ENCODE peak calls at places on chromosomes 3 and 15, in eight cellular contexts. J, O, I, G, E, P, R and T are unnamed samples. For H3K4me1, the result is how much of the 10 kb centered on the place peaks cover.

GRCh38 chr3:101873619-101874018 is 24.3 kb downstream of the NFKBIZ start:
- DNase-seq in J (no peak), E (peak), G (no peak), P (no peak), O (no peak), R (no peak), I (no peak), T (no peak)

GRCh38 chr3:150609988-150610387 is 6.9 kb downstream of the SELENOT start:
- DNase-seq in G (no peak), O (no peak), R (no peak), J (no peak), E (no peak), I (no peak), P (no peak), T (no peak)

GRCh38 chr3:73786346-73786807 is 161.6 kb upstream of the PDZRN3 start:
- DNase-seq in R (peak), I (no peak), P (no peak), G (no peak), O (no peak), J (peak), E (peak), T (peak)

GRCh38 chr3:171061749-171062148 is 35.2 kb upstream of the SLC2A2 start:
- DNase-seq in P (no peak), G (no peak), I (no peak), R (no peak), E (no peak), O (no peak), J (no peak), T (no peak)

GRCh38 chr3:140205598-140205997 is 270.6 kb downstream of the CLSTN2 start:
- DNase-seq in P (no peak), O (no peak), E (no peak), R (no peak), J (no peak), I (peak), G (no peak), T (no peak)

GRCh38 chr15:81146006-81146405 is 11.9 kb downstream of the CFAP161 start:
- DNase-seq in P (no peak), O (no peak), R (no peak), I (no peak), J (no peak), G (no peak), E (peak), T (no peak)

GRCh38 chr3:106065831-106066230 is 197.0 kb upstream of the CBLB start:
- DNase-seq in I (no peak), J (no peak), P (no peak), R (no peak), O (no peak), E (no peak), G (no peak), T (no peak)

GRCh38 chr3:6351752-6352151 is 509.2 kb upstream of the GRM7 start:
- DNase-seq in G (no peak), I (no peak), P (no peak), R (no peak), O (no peak), E (no peak), J (no peak), T (no peak)

GRCh38 chr3:153138267-153139210 is 23.5 kb upstream of the RAP2B start:
- DNase-seq in I (peak), P (peak), G (peak), R (peak), O (no peak), E (peak), J (peak), T (peak)

GRCh38 chr3:106945435-106945834 is 431.8 kb upstream of the CCDC54 start:
- DNase-seq in P (no peak), R (no peak), E (peak), J (no peak), I (no peak), O (no peak), G (no peak), T (no peak)

GRCh38 chr15:88651293-88651692 is 12.5 kb downstream of the ISG20 start:
- DNase-seq in J (no peak), O (no peak), R (no peak), E (peak), I (no peak), P (no peak), G (no peak), T (no peak)
- H3K27ac ChIP-seq in J (no peak), O (no peak), R (no peak), E (no peak), I (no peak), P (no peak), G (no peak), T (no peak)

GRCh38 chr3:187744169-187745151 is 808 bp downstream of the BCL6 start:
- DNase-seq in P (peak), J (peak), G (peak), R (peak), O (peak), E (peak), I (peak), T (no peak)
- H3K4me1 ChIP-seq in P (under half), J (under half), G (half or more), R (under half), O (under half), E (under half), I (under half), T (under half)

DNA sequence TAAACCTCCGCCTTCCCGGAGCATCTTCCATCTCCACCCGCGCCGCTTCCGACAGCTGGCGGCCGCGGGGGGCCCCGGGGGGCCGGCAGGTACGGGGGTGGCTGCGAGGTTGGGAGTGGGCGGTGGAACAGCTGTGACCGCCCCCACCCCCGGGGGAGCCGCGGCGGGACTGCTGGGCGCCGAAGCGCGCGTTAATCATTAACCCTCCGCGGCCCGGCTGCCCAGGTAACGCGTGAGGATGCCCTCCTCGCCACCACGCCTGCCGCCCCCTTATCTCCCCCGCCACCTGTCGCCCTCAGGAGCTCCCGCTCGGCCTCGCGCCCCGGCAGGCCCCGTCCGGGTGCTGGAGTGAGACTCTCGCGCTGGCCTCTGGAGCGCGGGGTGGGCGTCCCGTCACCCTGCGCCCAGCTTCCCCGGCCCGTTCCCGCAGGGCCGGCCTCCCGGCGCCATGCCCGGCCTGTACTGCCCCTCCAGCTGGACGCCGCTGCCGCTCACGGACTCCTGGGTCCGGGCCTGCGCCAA is 757 bp downstream of the VWA5B2 start:
- DNase-seq in I (peak), E (no peak), J (no peak), G (no peak), R (no peak), P (peak), O (no peak), T (no peak)
- H3K4me3 ChIP-seq in I (no peak), E (no peak), J (peak), G (peak), R (peak), P (peak), O (peak), T (peak)

GRCh38 chr3:127722928-127723603 is 50.3 kb downstream of the ABTB1 start:
- DNase-seq in R (no peak), P (no peak), G (no peak), O (no peak), E (no peak), J (no peak), I (no peak), T (peak)

GRCh38 chr3:127720161-127720823 is 47.5 kb downstream of the ABTB1 start:
- DNase-seq in J (no peak), E (no peak), R (no peak), P (no peak), O (no peak), I (no peak), G (no peak), T (peak)

GRCh38 chr3:127720985-127721384 is 48.2 kb downstream of the ABTB1 start:
- DNase-seq in E (no peak), G (no peak), O (no peak), J (no peak), P (no peak), I (no peak), R (no peak), T (no peak)

GRCh38 chr3:127721536-127721935 is 48.8 kb downstream of the ABTB1 start:
- DNase-seq in R (no peak), E (no peak), I (no peak), J (no peak), G (no peak), O (no peak), P (no peak), T (no peak)

GRCh38 chr3:127722104-127722784 is 49.5 kb downstream of the ABTB1 start:
- DNase-seq in G (no peak), P (no peak), R (no peak), J (no peak), E (no peak), I (no peak), O (no peak), T (peak)
- H3K27ac ChIP-seq in G (peak), P (no peak), R (no peak), J (no peak), E (no peak), I (no peak), O (peak), T (no peak)

DNA sequence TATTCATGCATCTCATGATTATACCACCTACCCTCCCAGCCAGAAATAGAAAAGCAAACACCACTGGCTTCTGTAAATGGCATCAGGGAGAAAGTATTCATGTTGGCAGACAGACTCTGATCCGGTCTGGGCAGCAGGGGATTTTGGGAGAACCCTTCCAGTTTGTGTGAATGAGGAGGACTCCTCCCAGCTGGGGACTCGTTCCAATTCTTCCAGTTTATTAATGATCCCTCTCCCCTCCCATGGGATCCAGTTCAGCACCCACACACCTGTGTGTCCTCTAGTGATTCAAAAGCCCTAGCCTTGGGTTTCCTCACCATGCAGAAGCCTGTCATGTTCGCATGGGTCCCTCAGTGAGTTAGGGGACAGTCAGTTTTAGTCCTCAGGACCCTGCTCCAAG is 110.9 kb downstream of the IQSEC1 start:
- DNase-seq in I (no peak), P (no peak), J (no peak), G (no peak), R (no peak), E (no peak), O (no peak), T (no peak)
- H3K4me1 ChIP-seq in I (under half), P (under half), J (half or more), G (half or more), R (under half), E (under half), O (half or more), T (half or more)